ENCODE peak calls at places on chromosomes 16 and 17, in six cellular contexts. F is astrocyte of the spinal cord, K is GM13976, Y is GM12865, S is lower leg skin, W is epithelial cell of esophagus. R is an unnamed sample.

GRCh38 chr17:62876664-62877411 is 68.7 kb upstream of the MARCHF10 start:
- DNase-seq in K (no peak), F (peak), S (no peak), W (peak), Y (no peak), R (peak)

GRCh38 chr17:75181608-75182318 is 996 bp downstream of the SUMO2 start:
- DNase-seq in W (no peak), Y (peak), K (peak), S (no peak), F (no peak), R (peak)

GRCh38 chr17:13437966-13438779 is 163.6 kb downstream of the HS3ST3A1 start:
- DNase-seq in K (no peak), F (peak), Y (no peak), W (no peak), S (no peak), R (no peak)

GRCh38 chr16:34743115-34743514 is 1283.7 kb downstream of the TP53TG3F start:
- DNase-seq in W (no peak), F (no peak), K (no peak), Y (no peak), S (no peak), R (no peak)

GRCh38 chr17:562174-562573 is 152.5 kb downstream of the VPS53 start:
- DNase-seq in F (no peak), W (no peak), S (no peak), Y (no peak), K (no peak), R (no peak)

GRCh38 chr17:72173475-72174116 is 52.8 kb downstream of the SOX9 start:
- DNase-seq in F (peak), S (no peak), Y (no peak), K (no peak), W (no peak), R (no peak)

GRCh38 chr17:67137026-67137370 is 92.6 kb downstream of the CACNG1 start:
- DNase-seq in W (peak), F (no peak), S (no peak), Y (no peak), K (no peak), R (no peak)

GRCh38 chr16:50265260-50265659 is 1.1 kb upstream of the ADCY7 start:
- DNase-seq in W (peak), Y (peak), S (no peak), F (peak), K (no peak), R (peak)

GRCh38 chr16:74291577-74292208 is 4.9 kb upstream of the PSMD7 start:
- DNase-seq in K (no peak), S (no peak), W (peak), F (no peak), Y (no peak), R (peak)

GRCh38 chr16:64251742-64252141 is 870.1 kb downstream of the CDH11 start:
- DNase-seq in F (no peak), Y (no peak), W (no peak), S (no peak), K (no peak), R (no peak)

GRCh38 chr17:65556014-65556909 is 5.2 kb downstream of the AXIN2 start:
- DNase-seq in W (peak), K (peak), Y (peak), F (peak), S (peak), R (peak)

GRCh38 chr17:4935650-4936049 is 3.6 kb downstream of the GP1BA start:
- DNase-seq in F (no peak), K (no peak), W (no peak), Y (no peak), S (no peak), R (no peak)

GRCh38 chr17:9179602-9180001 is 158.3 kb downstream of the NTN1 start:
- DNase-seq in F (no peak), S (no peak), W (no peak), Y (no peak), K (no peak), R (no peak)
- TF ChIP-seq CTCF in F (no peak), S (no peak), W (no peak), Y (no peak), K (no peak), R (no peak)

GRCh38 chr17:79982986-79983385 is 52.7 kb downstream of the TBC1D16 start:
- DNase-seq in Y (no peak), K (no peak), S (no peak), W (no peak), F (no peak), R (no peak)

GRCh38 chr17:79984045-79984840 is 51.4 kb downstream of the TBC1D16 start:
- DNase-seq in F (no peak), W (no peak), Y (no peak), K (no peak), S (no peak), R (no peak)

GRCh38 chr17:79981661-79982101 is 54.0 kb downstream of the TBC1D16 start:
- DNase-seq in K (no peak), F (no peak), Y (no peak), S (no peak), W (no peak), R (no peak)

GRCh38 chr17:79984877-79985276 is 50.8 kb downstream of the TBC1D16 start:
- DNase-seq in S (no peak), Y (no peak), F (no peak), W (no peak), K (no peak), R (no peak)

DNA sequence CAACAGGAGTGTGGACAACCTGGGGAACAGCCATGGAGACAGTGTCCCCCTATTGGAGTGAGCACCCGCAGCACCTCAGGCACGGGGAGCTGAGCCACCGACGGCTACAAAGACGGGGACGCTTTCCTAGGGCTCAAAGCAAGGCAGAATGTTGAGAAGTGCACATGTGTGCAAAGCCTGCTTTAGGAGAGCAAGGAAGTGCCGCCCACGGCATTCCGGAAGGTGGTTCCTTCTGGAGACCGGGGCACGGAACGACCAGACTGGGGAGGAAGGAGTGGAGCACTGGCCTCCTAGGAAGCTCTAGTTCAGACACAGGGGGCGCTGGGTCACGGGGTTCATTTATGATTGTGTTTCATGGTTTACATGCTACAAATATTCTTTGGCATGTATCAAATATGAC is 52.2 kb downstream of the TBC1D16 start:
- DNase-seq in K (no peak), W (no peak), F (no peak), Y (no peak), S (no peak), R (no peak)
- TF ChIP-seq CTCF in K (no peak), W (no peak), F (no peak), Y (no peak), S (no peak), R (no peak)

DNA sequence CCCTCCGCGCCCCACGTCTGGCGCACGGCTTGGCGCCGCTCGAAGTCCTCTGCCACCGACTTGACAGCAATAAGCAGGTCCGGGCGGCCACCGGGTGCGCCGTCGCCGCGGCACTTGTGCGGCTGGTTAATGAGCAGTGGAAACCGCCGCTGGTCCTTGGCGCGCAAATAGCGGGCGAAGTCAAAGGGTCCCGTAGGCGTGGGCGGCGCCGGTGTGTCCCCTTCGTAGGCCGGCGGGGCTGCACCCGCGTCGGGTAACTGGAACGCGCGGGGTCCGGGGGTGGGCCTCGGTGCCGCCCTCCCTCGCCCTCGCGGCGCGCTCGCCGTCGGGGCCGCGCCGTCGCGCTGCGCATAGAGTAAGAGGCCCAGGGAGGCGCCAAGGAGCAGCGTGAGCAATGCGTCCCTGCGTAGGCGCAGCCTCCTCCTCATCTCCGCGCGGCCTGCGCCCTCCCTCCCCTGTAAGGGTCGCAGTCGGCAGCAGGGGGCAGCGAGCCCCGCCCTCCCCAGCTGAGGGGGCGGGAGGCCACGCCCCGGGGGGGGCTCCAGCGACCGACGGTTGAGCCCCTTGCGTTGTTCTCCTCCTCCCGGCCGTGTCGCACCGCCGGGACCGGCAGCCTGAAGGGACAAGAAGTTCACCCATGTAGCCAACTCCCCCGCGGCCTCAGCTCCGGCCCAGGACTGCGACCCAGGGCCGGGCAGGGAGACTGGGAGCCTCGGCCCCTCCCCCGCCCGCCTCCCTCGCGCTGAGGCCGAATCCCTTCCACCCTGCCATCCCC is 553 bp downstream of the B3GNT9 start:
- DNase-seq in S (no peak), Y (peak), K (peak), W (peak), F (peak), R (no peak)
- TF ChIP-seq CTCF in S (no peak), Y (no peak), K (peak), W (no peak), F (no peak), R (no peak)

GRCh38 chr17:19867654-19868395 is at the start of gene ULK2:
- DNase-seq in K (peak), S (peak), W (peak), F (peak), Y (peak), R (peak)

GRCh38 chr17:19867094-19867653 is 562 bp downstream of the ULK2 start:
- DNase-seq in W (peak), K (peak), F (peak), Y (peak), S (no peak), R (peak)
- TF ChIP-seq CTCF in W (peak), K (peak), F (peak), Y (peak), S (no peak), R (peak)

GRCh38 chr17:10754109-10754508 is 24.3 kb upstream of the TMEM220 start:
- DNase-seq in S (no peak), W (peak), K (peak), Y (peak), F (no peak), R (peak)
- TF ChIP-seq CTCF in S (no peak), W (peak), K (no peak), Y (peak), F (peak), R (peak)

GRCh38 chr16:1330260-1330914 is 3.1 kb upstream of the BAIAP3 start:
- DNase-seq in S (no peak), F (no peak), K (no peak), W (no peak), Y (peak), R (no peak)
- TF ChIP-seq CTCF in S (no peak), F (peak), K (peak), W (peak), Y (peak), R (peak)

DNA sequence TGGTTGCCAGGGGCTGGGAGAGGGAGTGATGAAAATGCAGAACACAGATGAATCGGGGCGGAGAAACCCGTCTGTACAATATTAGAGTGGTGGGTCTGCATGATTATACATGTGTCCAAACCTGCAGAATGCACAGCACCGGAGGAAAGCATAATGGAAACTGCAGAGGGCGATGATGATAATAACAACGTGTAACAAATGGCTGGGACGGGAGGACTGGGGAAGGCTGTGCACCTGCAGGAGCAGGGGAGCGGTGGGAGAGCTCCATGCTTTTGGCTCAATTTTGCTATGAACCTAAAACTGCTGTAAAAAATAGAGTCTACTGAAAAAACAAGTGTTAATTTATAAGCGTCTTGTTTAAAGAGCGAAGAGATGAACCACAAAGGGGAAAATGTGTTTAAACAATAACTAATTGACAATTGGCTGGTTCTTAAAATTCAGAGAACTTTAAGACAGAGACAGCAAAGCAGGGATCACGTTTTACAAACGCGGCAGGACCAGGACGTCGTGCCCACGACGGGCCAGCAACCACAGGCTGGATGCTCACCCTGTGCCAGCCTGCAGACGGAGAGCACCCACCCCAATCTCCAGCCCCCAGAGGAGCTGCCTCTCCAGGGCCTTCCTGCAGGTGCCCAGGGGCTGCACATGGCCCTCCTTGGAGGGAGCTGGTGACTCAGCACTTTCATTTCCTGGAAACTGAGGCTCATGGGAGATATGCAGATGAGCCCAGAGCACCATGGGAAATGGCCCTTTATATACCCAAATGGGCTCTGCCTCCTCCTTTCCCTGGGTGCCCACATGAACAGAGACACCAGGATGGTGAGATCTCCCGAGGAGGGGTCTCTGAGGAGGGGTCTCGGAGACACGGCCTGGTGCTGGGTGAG is at the start of gene TEX19:
- DNase-seq in Y (peak), K (peak), F (no peak), S (no peak), W (no peak), R (peak)
- TF ChIP-seq CTCF in Y (no peak), K (no peak), F (no peak), S (no peak), W (no peak), R (no peak)

GRCh38 chr17:50149099-50149424 is 1.4 kb downstream of the PPP1R9B start:
- DNase-seq in S (no peak), W (no peak), Y (no peak), K (no peak), F (no peak), R (no peak)

GRCh38 chr17:50150354-50151040 is at the start of gene PPP1R9B:
- DNase-seq in Y (no peak), W (no peak), S (no peak), F (no peak), K (no peak), R (no peak)

GRCh38 chr17:50148226-50149098 is 2.0 kb downstream of the PPP1R9B start:
- DNase-seq in K (peak), W (peak), Y (peak), F (no peak), S (no peak), R (peak)

GRCh38 chr17:50151041-50151936 is 812 bp upstream of the PPP1R9B start:
- DNase-seq in Y (peak), S (peak), F (peak), K (peak), W (peak), R (peak)

DNA sequence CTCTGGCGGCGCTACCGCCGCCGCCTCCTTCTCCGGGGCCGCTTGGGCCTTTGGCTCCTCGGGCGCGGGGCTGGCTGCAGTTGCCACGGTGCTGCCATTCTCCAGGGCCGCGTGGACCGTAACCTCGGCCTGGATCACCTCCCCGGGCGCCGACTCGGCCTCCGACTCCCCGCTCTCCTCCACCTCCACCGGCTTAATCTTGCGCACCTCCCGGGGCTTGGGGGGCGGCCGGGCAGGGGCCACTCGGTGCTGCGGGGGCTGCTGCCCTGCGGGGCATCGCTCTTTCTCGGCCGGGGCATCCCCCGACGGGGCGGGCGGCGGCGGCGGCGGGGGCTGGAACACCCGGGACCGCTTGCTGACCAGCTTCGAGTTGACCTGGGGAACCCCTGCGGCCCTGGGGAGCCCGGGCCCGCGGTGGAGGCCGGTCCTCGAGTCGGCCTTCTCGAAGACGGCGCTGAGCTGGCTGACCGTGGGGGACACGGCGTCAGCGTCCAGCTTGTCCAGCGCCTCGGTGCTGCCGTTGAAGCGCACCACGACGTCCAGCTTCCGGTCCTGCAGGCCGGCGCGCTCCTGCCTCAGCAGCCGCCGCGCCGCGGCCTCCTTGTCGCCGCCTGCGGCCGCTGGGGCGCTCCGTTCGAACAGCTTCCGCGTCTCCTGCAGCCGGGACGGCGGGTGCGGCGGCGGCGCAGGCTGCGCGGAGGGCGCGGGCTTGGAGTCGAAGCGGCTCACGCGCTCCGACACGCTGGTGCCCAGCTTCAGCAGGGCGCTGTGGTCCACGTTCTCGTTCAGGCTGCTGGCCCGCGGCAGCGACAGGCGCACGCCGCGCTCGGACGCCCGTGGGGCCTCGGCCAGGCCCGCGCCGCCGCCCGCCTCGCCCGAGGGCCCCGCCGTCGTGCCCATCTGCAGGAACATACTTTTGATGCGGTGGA is 788 bp downstream of the PPP1R9B start:
- DNase-seq in S (no peak), K (no peak), Y (peak), F (no peak), W (peak), R (peak)
- TF ChIP-seq CTCF in S (no peak), K (peak), Y (peak), F (no peak), W (no peak), R (no peak)

R was measured in MCF 10A.